ENCODE peak calls at places on chromosomes 5 and 9, in ten cellular contexts. H is epithelial cell of esophagus; K is Caki2; Q is stimulated activated naive CD4-positive, alpha-beta T cell; L is activated T-helper 1 cell treated with anti-CD3 and anti-CD28 coated beads, Interleukin-2, amount 50 U/mL, for 16 hours; M is heart left ventricle; Z is body of pancreas; Y is A549; A is foreskin fibroblast; F is neuronal stem cell. U is an unnamed sample.
A peak's percentile ranks its signal among the peaks of the same experiment; 100 is the strongest.

GRCh38 chr9:136946893-136947891 is 2.1 kb downstream of the C8G start:
- DNase-seq in H (no peak), K (no peak), Q (no peak), L (no peak), M (no peak), Z (no peak), Y (no peak), A (no peak), F (no peak), U (no peak)

GRCh38 chr5:2239237-2239910 is 356.6 kb upstream of the IRX4 start:
- DNase-seq in H (no peak), K (no peak), Q (no peak), L (no peak), M (no peak), Z (no peak), Y (no peak), A (no peak), F (no peak), U (no peak)

GRCh38 chr5:62334082-62334481 is 28.1 kb downstream of the KIF2A start:
- DNase-seq in H (no peak), K (no peak), Q (no peak), L (no peak), M (no peak), Z (no peak), Y (no peak), A (no peak), F (no peak), U (no peak)

GRCh38 chr5:171750316-171750788 is 35.3 kb upstream of the SMIM23 start:
- DNase-seq in H (peak; percentile 10), K (peak; percentile 9), Q (no peak), L (no peak), M (peak; percentile 66), Z (no peak), Y (peak; percentile 16), A (peak; percentile 51), F (no peak), U (no peak)

GRCh38 chr5:9564752-9565151 is 18.9 kb upstream of the SEMA5A start:
- DNase-seq in H (peak; percentile 5), K (no peak), Q (no peak), L (no peak), M (no peak), Z (no peak), Y (no peak), A (no peak), F (no peak), U (no peak)

GRCh38 chr5:147789820-147790219 is 7.3 kb upstream of the JAKMIP2 start:
- DNase-seq in H (no peak), K (no peak), Q (no peak), L (no peak), M (no peak), Z (no peak), Y (no peak), A (no peak), F (no peak), U (no peak)

GRCh38 chr9:22111871-22112247 is 102.8 kb upstream of the CDKN2B start:
- DNase-seq in H (peak; percentile 60), K (no peak), Q (no peak), L (no peak), M (no peak), Z (no peak), Y (no peak), A (peak; percentile 70), F (no peak), U (peak; percentile 75)

GRCh38 chr5:180352116-180352975 is 790 bp downstream of the GFPT2 start:
- DNase-seq in H (no peak), K (no peak), Q (no peak), L (no peak), M (peak; percentile 43), Z (no peak), Y (peak; percentile 42), A (peak; percentile 79), F (peak; percentile 47), U (no peak)

GRCh38 chr9:78296208-78296892 is 575 bp upstream of the PSAT1 start:
- DNase-seq in H (peak; percentile 55), K (no peak), Q (no peak), L (no peak), M (peak; percentile 45), Z (peak; percentile 82), Y (peak; percentile 56), A (peak; percentile 74), F (peak; percentile 18), U (no peak)

GRCh38 chr5:74641014-74641777 is 668 bp upstream of the ENC1 start:
- DNase-seq in H (peak; percentile 78), K (peak; percentile 85), Q (no peak), L (no peak), M (peak; percentile 81), Z (peak; percentile 69), Y (peak; percentile 66), A (peak; percentile 90), F (peak; percentile 65), U (no peak)

GRCh38 chr9:106883626-106884190 is 20.7 kb downstream of the ZNF462 start:
- DNase-seq in H (peak; percentile 51), K (peak; percentile 42), Q (no peak), L (no peak), M (no peak), Z (no peak), Y (no peak), A (peak; percentile 67), F (no peak), U (no peak)

GRCh38 chr5:38607930-38608545 is 51.6 kb upstream of the LIFR start:
- DNase-seq in H (no peak), K (no peak), Q (no peak), L (no peak), M (no peak), Z (no peak), Y (no peak), A (peak; percentile 64), F (no peak), U (no peak)

GRCh38 chr9:137069508-137070071 is 767 bp downstream of the SAPCD2 start:
- DNase-seq in H (no peak), K (no peak), Q (no peak), L (no peak), M (peak; percentile 29), Z (no peak), Y (no peak), A (no peak), F (no peak), U (no peak)

GRCh38 chr5:160071521-160072299 is 47.5 kb downstream of the PWWP2A start:
- DNase-seq in H (no peak), K (no peak), Q (no peak), L (no peak), M (peak; percentile 51), Z (no peak), Y (no peak), A (peak; percentile 37), F (no peak), U (no peak)

GRCh38 chr5:65213921-65214525 is 267.7 kb downstream of the ADAMTS6 start:
- DNase-seq in H (peak; percentile 58), K (peak; percentile 10), Q (no peak), L (no peak), M (no peak), Z (no peak), Y (peak; percentile 36), A (peak; percentile 61), F (no peak), U (no peak)

GRCh38 chr5:116942622-116943021 is 368.0 kb upstream of the SEMA6A start:
- DNase-seq in H (peak; percentile 22), K (no peak), Q (no peak), L (no peak), M (no peak), Z (no peak), Y (no peak), A (peak; percentile 24), F (no peak), U (no peak)

GRCh38 chr5:111254613-111255012 is 30.4 kb downstream of the CAMK4 start:
- DNase-seq in H (no peak), K (no peak), Q (peak; percentile 35), L (peak; percentile 57), M (no peak), Z (no peak), Y (no peak), A (no peak), F (no peak), U (no peak)

GRCh38 chr5:143208781-143209510 is 194.5 kb downstream of the NR3C1 start:
- DNase-seq in H (no peak), K (no peak), Q (no peak), L (no peak), M (no peak), Z (no peak), Y (no peak), A (no peak), F (no peak), U (no peak)

GRCh38 chr9:77011973-77012817 is 7.3 kb upstream of the FOXB2 start:
- DNase-seq in H (peak; percentile 46), K (no peak), Q (no peak), L (peak; percentile 26), M (peak; percentile 53), Z (peak; percentile 62), Y (no peak), A (peak; percentile 80), F (peak; percentile 83), U (no peak)

GRCh38 chr9:90021216-90021906 is 416.5 kb downstream of the GADD45G start:
- DNase-seq in H (no peak), K (no peak), Q (no peak), L (no peak), M (no peak), Z (no peak), Y (no peak), A (no peak), F (no peak), U (no peak)

GRCh38 chr5:151037561-151038291 is 17.3 kb downstream of the GPX3 start:
- DNase-seq in H (no peak), K (no peak), Q (no peak), L (no peak), M (no peak), Z (no peak), Y (no peak), A (peak; percentile 83), F (no peak), U (peak; percentile 84)

U was measured in GM04503.